ENCODE peak calls at places on chromosome 1, in eight cellular contexts. C is A549, Z is BE2C, H is PC-9, R is D721Med, Q is bronchial epithelial cell, S is AG09309, O is progenitor cell of endocrine pancreas. U is an unnamed sample.

GRCh38 chr1:151720974-151721787 is at the start of gene RIIAD1:
- DNase-seq in S (no peak), R (peak; percentile 98), Q (no peak), C (peak; percentile 62), H (no peak), Z (peak; percentile 67), O (no peak), U (no peak)

GRCh38 chr1:234893725-234894630 is 234.7 kb downstream of the TOMM20 start:
- DNase-seq in Z (no peak), H (no peak), C (no peak), Q (peak; percentile 85), O (no peak), S (peak; percentile 20), R (no peak), U (peak; percentile 87)

GRCh38 chr1:201318504-201319340 is 35.4 kb downstream of the PKP1 start:
- DNase-seq in C (no peak), Z (no peak), S (no peak), Q (peak; percentile 48), R (no peak), O (no peak), H (no peak), U (no peak)

GRCh38 chr1:43143441-43143888 is 28.6 kb downstream of the EBNA1BP2 start:
- DNase-seq in H (no peak), O (no peak), R (no peak), S (no peak), Z (peak; percentile 11), Q (peak; percentile 31), C (no peak), U (peak; percentile 22)

GRCh38 chr1:240599299-240599698 is 12.7 kb downstream of the GREM2 start:
- DNase-seq in H (no peak), S (no peak), R (no peak), O (no peak), Z (no peak), Q (no peak), C (no peak), U (no peak)

GRCh38 chr1:205229399-205229861 is 1.7 kb downstream of the TMCC2 start:
- DNase-seq in H (peak; percentile 50), O (no peak), S (no peak), C (peak; percentile 98), R (peak; percentile 94), Q (peak; percentile 62), Z (peak; percentile 74), U (peak; percentile 54)

GRCh38 chr1:77584884-77585283 is 97.6 kb downstream of the ZZZ3 start:
- DNase-seq in C (no peak), Z (no peak), H (no peak), R (no peak), Q (no peak), S (no peak), O (no peak), U (no peak)

GRCh38 chr1:180507826-180508724 is 5.7 kb upstream of the ACBD6 start:
- DNase-seq in Q (peak; percentile 66), S (peak; percentile 21), H (no peak), C (no peak), Z (no peak), R (no peak), O (no peak), U (peak; percentile 67)

GRCh38 chr1:16718908-16719533 is 21.3 kb upstream of the RNU1-4 start:
- DNase-seq in Z (no peak), C (no peak), S (no peak), R (peak; percentile 14), H (no peak), Q (no peak), O (no peak), U (no peak)

GRCh38 chr1:232635778-232636356 is 5.9 kb upstream of the SIPA1L2 start:
- DNase-seq in C (peak; percentile 58), R (peak; percentile 31), H (no peak), O (no peak), Z (no peak), Q (peak; percentile 65), S (peak; percentile 35), U (peak; percentile 72)

GRCh38 chr1:211198880-211199279 is 60.3 kb upstream of the RCOR3 start:
- DNase-seq in C (no peak), Q (no peak), S (no peak), R (no peak), O (no peak), Z (no peak), H (no peak), U (no peak)
- TF ChIP-seq CTCF in C (no peak), Q (no peak), S (no peak), R (no peak), O (no peak), Z (no peak), H (no peak), U (no peak)

DNA sequence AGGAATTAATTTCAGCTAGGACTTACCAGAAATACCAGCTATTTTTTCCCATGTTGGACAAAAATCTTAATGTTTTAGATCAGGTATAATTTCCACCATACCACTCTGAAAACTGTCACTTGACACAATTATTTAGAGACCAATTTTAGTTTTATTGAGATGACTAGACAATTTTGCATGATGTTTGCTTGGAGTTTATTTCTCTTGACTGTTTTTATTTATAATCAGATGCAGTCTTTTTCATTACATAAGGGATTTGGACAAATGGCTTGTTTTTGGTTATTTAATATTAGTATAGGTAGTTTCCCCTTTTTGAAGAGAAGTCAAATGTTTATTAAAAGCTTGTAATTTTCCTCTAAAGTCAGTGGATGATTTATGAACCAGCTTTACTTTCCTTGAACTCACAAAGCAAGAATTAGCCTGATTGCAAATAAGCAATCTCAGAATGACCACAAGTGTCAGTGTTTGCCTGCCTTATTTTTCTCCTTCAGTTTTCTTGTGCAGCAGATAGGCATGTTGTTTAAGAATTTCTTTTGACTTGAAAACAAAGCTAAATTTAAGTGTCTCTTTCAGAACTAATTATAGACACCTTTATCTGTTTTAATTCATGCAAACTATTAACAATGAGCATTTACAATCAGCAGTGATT is 3.8 kb upstream of the B3GALT2 start:
- DNase-seq in R (no peak), Z (no peak), Q (peak; percentile 13), C (no peak), H (no peak), O (no peak), S (no peak), U (peak; percentile 43)
- TF ChIP-seq CTCF in R (peak; percentile 31), Z (peak; percentile 39), Q (peak; percentile 12), C (peak; percentile 27), H (no peak), O (peak; percentile 31), S (no peak), U (peak; percentile 28)

GRCh38 chr1:63868220-63868897 is 94.5 kb downstream of the ROR1 start:
- DNase-seq in H (peak; percentile 64), O (no peak), S (no peak), R (no peak), C (peak; percentile 29), Z (no peak), Q (peak; percentile 96), U (no peak)
- TF ChIP-seq CTCF in H (no peak), O (peak; percentile 8), S (no peak), R (peak; percentile 68), C (no peak), Z (peak; percentile 31), Q (no peak), U (no peak)

DNA sequence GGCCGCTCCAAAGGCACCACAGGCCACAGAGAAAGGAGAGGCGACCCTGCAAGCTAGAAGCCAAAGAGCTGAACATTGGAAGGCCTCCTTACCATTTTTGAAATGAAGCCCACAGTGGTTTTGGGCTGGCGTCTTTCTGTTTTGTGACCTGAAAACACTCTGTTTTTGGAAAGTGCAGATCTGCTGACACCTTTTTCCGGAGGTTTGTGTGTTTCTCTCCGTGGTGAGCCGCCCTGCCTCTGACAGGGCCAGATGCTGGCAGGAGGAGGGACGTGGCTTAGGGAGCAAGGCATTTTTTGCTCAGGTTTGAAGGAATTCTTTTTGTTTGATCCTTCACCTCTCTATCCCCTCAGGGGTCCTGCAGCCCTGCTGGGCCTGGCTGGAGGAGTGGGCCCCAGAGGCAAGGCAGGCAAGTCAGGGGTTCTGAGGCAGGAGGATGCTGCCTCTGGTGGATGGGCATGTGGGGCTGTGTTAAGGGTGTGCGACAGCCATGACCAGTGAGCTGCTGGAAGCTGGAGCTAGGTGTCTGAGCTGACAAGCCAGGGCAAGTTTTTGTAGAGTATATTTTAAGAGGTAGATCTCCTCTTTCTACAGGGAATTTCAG is 133.8 kb downstream of the CAMTA1 start:
- DNase-seq in O (no peak), Z (no peak), H (no peak), R (no peak), S (no peak), C (no peak), Q (peak; percentile 33), U (no peak)
- TF ChIP-seq CTCF in O (no peak), Z (no peak), H (no peak), R (no peak), S (no peak), C (no peak), Q (no peak), U (no peak)

U was measured in cardiac fibroblast.